ENCODE peak calls at places on chromosomes 6 and 20, in five cellular contexts. E, P, O, B and N are unnamed samples.

GRCh38 chr20:64156136-64156885 is 7.9 kb upstream of the MYT1 start:
- DNase-seq in O (no peak), P (no peak), B (no peak), E (no peak), N (no peak)

GRCh38 chr20:24445510-24446170 is 23.8 kb upstream of the SYNDIG1 start:
- DNase-seq in E (peak; percentile 42), O (no peak), B (no peak), P (no peak), N (no peak)

GRCh38 chr6:108116781-108117426 is 42.4 kb upstream of the OSTM1 start:
- DNase-seq in B (peak; percentile 39), E (no peak), O (no peak), P (no peak), N (no peak)

GRCh38 chr20:41258489-41258888 is 59.0 kb downstream of the ZHX3 start:
- DNase-seq in O (no peak), P (no peak), E (no peak), B (no peak), N (no peak)

GRCh38 chr6:80174931-80175572 is 68.6 kb downstream of the BCKDHB start:
- DNase-seq in B (no peak), E (no peak), O (peak; percentile 51), P (no peak), N (no peak)

GRCh38 chr6:28383235-28384142 is 16.1 kb downstream of the ZSCAN12 start:
- DNase-seq in P (peak; percentile 93), E (peak; percentile 94), B (peak; percentile 77), O (peak; percentile 93), N (peak; percentile 36)

GRCh38 chr6:136324981-136325380 is 35.3 kb upstream of the BCLAF1 start:
- DNase-seq in E (no peak), O (peak; percentile 24), P (no peak), B (no peak), N (no peak)

GRCh38 chr6:106128981-106129761 is 43.0 kb downstream of the PRDM1 start:
- DNase-seq in O (peak; percentile 70), E (no peak), P (no peak), B (no peak), N (no peak)

GRCh38 chr6:145087034-145087433 is 648.3 kb downstream of the EPM2A start:
- DNase-seq in O (no peak), B (no peak), P (no peak), E (no peak), N (no peak)

GRCh38 chr20:19737025-19737424 is 21.0 kb upstream of the RIN2 start:
- DNase-seq in B (no peak), O (peak; percentile 79), E (no peak), P (peak; percentile 33), N (no peak)

DNA sequence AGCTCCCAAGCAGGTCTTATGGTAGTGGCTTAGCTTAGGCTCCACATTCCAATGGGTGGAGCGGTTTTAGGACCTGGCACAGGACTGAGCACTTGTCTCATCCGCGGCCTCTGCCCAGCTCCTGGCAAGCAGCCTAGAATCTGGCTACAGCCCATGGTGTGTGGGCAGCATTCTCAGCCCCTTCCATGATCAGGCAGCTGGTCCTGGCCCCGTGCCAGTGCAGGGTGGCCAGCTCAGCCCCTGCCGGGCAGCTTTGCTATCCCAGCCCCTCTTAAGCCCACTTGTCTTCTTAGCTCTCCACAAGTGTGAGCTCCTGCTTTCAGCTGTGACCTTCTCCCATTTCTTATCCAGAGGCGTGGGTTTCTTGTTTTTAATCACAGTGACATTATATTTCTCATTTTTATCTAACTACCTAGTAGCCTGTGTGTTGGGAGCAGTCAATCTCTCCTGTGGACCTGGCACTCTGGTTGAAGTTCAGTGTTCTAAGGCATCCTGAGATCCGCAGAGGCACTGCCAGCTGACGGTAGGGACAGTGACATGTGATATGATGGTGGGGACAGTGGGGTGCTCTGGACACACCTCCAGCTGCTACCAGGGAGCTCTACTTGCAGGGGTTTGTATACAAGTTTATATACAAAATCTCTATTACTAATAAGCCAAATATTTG is 119.9 kb upstream of the PRND start:
- DNase-seq in P (no peak), O (peak; percentile 41), B (no peak), E (no peak), N (no peak)
- TF ChIP-seq CTCF in P (no peak), O (no peak), B (no peak), E (no peak), N (no peak)

DNA sequence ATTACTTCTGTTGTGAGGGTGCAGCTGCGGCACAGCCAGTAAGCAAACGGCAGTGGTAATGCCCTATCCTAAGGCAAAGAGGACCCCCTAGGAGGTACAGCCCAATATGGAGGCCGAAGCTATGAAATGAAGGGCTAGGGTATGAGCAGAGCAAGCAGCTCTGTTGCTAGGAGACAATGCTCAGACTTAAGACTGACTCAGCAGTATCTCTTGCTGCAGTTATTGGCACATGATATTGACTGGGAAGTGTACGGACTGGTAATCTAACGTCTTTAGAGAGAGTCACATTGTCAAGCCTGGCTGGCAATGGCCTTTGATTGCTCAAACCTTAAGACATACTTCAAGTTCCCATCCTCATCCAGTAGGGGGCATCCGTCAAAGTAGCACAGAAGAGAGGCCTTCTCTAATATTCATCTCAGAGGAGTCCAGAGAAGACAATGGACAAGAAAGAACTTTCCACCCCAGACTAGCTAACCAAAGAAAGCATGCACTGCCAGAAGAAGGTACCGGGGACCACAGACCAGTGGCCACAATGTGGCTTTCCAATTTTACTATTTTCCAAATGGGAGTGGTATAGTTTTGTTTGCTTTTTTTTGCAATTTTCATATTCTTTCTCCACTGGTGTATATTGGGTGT is 37.0 kb downstream of the LRFN2 start:
- DNase-seq in O (peak; percentile 66), E (no peak), P (peak; percentile 54), B (no peak), N (no peak)
- TF ChIP-seq CTCF in O (peak; percentile 35), E (peak; percentile 44), P (peak; percentile 63), B (no peak), N (peak; percentile 59)

GRCh38 chr6:159463440-159463839 is 229.6 kb downstream of the SOD2 start:
- DNase-seq in O (peak; percentile 42), P (no peak), E (no peak), B (no peak), N (no peak)
- TF ChIP-seq CTCF in O (peak; percentile 18), P (no peak), E (peak; percentile 41), B (no peak), N (no peak)

GRCh38 chr20:62704341-62704948 is 4.2 kb upstream of the NTSR1 start:
- DNase-seq in O (peak; percentile 96), B (no peak), P (peak; percentile 67), E (no peak), N (no peak)

GRCh38 chr20:62701161-62702007 is 7.3 kb upstream of the NTSR1 start:
- DNase-seq in O (no peak), E (no peak), B (no peak), P (no peak), N (no peak)

GRCh38 chr20:62703853-62704228 is 4.8 kb upstream of the NTSR1 start:
- DNase-seq in E (no peak), B (no peak), P (no peak), O (no peak), N (no peak)

GRCh38 chr20:62702008-62702290 is 6.7 kb upstream of the NTSR1 start:
- DNase-seq in E (no peak), B (no peak), O (no peak), P (no peak), N (no peak)

GRCh38 chr20:62702886-62703852 is 5.5 kb upstream of the NTSR1 start:
- DNase-seq in P (peak; percentile 48), E (no peak), O (peak; percentile 83), B (no peak), N (no peak)
- TF ChIP-seq CTCF in P (no peak), E (no peak), O (peak; percentile 47), B (no peak), N (no peak)

DNA sequence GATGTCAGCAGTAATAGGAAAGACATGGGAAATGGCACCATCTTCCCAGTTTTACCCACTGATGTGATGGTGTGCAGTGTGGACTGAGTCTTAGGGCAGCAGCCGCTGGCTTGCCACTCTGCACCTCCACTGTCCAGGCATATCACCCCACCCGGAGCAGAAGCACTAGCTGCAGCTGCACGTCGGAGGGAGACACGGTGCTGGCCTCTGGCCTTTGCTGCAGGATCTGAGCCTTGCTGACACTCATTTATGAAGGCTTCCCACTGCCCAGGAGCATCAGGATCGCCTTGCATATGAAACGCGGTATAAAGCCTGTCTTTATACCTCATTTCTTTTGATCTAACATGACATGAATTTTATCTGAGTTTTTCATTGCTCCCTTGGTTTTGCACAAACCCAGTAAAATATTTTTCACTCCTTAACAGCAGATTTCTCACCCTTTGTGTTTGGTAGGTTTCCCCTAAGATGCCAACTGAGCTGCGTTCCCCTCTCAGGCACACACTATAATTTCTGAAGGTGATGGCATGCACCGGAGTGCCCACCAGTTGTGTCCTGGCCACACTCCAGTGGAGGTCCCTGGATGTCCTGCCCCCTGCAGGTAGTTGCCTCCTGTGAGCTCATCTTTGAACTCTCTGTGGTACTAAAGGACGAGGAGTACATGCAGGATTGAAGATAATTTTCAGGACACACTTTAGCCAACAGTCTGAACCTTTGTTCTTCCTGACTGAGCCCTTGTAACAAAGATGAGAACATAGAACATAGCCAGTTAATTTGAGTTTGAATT is 8.9 kb upstream of the EXOC2 start:
- DNase-seq in O (no peak), P (peak; percentile 39), B (no peak), E (peak; percentile 30), N (no peak)
- TF ChIP-seq CTCF in O (no peak), P (peak; percentile 62), B (no peak), E (no peak), N (no peak)

GRCh38 chr6:5398530-5398929 is 137.2 kb downstream of the FARS2 start:
- DNase-seq in E (no peak), O (peak; percentile 69), B (no peak), P (peak; percentile 35), N (no peak)
- TF ChIP-seq CTCF in E (peak; percentile 35), O (peak; percentile 57), B (no peak), P (peak; percentile 55), N (peak; percentile 52)

GRCh38 chr6:30913721-30914075 is 340 bp upstream of the VARS2 start:
- DNase-seq in E (no peak), B (no peak), P (no peak), O (no peak), N (no peak)

GRCh38 chr6:30915591-30915946 is 1.5 kb downstream of the VARS2 start:
- DNase-seq in B (no peak), P (peak; percentile 76), O (peak; percentile 83), E (peak; percentile 29), N (no peak)

GRCh38 chr6:30912746-30913520 is 1.1 kb upstream of the VARS2 start:
- DNase-seq in B (no peak), E (no peak), O (no peak), P (no peak), N (no peak)

GRCh38 chr6:30914076-30914853 is at the start of gene VARS2:
- DNase-seq in O (peak; percentile 96), E (peak; percentile 83), B (peak; percentile 94), P (peak; percentile 92), N (peak; percentile 82)

DNA sequence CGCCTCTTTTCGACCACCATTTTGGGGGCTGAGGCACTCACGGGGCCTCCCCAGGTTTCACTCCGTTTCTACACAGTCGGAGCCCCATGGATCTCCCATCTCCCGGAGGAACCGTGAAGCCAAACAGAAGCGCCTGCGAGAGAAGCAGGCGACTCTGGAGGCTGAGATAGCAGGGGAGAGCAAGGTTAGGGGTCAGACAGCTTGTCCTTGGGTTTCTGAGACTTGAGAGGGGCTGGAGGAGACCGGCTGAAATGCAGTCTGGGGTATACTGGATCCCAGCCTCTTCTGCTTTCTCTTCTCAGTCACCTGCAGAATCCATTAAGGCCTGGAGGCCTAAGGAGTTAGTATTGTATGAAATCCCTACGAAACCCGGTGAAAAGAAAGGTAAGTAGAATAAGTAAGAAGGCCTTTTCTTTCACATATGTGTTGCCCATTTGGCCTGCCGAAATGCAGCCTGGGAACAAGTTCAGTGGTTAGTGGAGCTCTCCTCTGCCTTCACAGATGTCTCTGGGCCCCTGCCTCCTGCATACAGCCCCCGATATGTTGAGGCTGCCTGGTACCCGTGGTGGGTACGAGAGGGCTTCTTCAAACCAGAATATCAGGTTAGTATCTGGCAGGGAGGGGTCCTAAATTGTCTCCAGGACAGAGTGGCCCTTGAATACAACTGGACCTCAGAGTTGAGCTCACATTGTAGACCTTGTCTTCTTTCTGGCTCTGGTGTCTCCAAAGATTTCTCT is 984 bp downstream of the VARS2 start:
- DNase-seq in E (no peak), O (no peak), B (no peak), P (no peak), N (no peak)
- TF ChIP-seq CTCF in E (no peak), O (no peak), B (no peak), P (no peak), N (no peak)